ENCODE peak calls at places on chromosomes 16 and 17, in four cellular contexts. D, H, A and N are unnamed samples.

GRCh38 chr16:23573822-23574221 is 16.3 kb downstream of the UBFD1 start:
- DNase-seq in A (no peak), H (no peak), D (no peak), N (no peak)

GRCh38 chr17:2181206-2181983 is 122.2 kb downstream of the SMG6 start:
- DNase-seq in D (no peak), A (no peak), H (no peak), N (no peak)

GRCh38 chr16:89450537-89450936 is 39.8 kb downstream of the ANKRD11 start:
- DNase-seq in A (no peak), D (no peak), H (no peak), N (no peak)

GRCh38 chr17:48045270-48046001 is 2.7 kb upstream of the NFE2L1 start:
- DNase-seq in D (no peak), H (no peak), A (peak), N (no peak)

GRCh38 chr16:87033021-87033471 is 284.1 kb downstream of the C16orf95 start:
- DNase-seq in A (no peak), H (no peak), D (no peak), N (no peak)

GRCh38 chr16:49833796-49834195 is 22.1 kb downstream of the ZNF423 start:
- DNase-seq in A (no peak), D (no peak), H (no peak), N (no peak)

GRCh38 chr17:42660692-42661345 is 1.7 kb downstream of the TUBG2 start:
- DNase-seq in A (peak), D (no peak), H (no peak), N (no peak)

GRCh38 chr16:74496054-74496453 is 74.8 kb upstream of the CLEC18B start:
- DNase-seq in D (no peak), H (no peak), A (no peak), N (no peak)

GRCh38 chr16:63808730-63809129 is 1313.1 kb downstream of the CDH11 start:
- DNase-seq in H (no peak), D (no peak), A (no peak), N (no peak)

GRCh38 chr17:78736526-78737079 is 45.5 kb downstream of the CYTH1 start:
- DNase-seq in D (no peak), H (no peak), A (peak), N (no peak)

GRCh38 chr17:77928519-77929179 is 29.9 kb upstream of the TNRC6C start:
- DNase-seq in D (no peak), H (no peak), A (no peak), N (no peak)

GRCh38 chr16:851871-852270 is 51.3 kb upstream of the GNG13 start:
- DNase-seq in A (no peak), H (no peak), D (no peak), N (no peak)

GRCh38 chr17:75518201-75518600 is 1.9 kb downstream of the TSEN54 start:
- DNase-seq in H (no peak), D (peak), A (no peak), N (no peak)

GRCh38 chr16:83110221-83110768 is 483.5 kb downstream of the CDH13 start:
- DNase-seq in H (no peak), A (no peak), D (no peak), N (no peak)

GRCh38 chr16:77236063-77236511 is 36.9 kb downstream of the SYCE1L start:
- DNase-seq in D (no peak), H (peak), A (peak), N (peak)

GRCh38 chr17:30363715-30364202 is 15.0 kb upstream of the CPD start:
- DNase-seq in D (peak), H (no peak), A (peak), N (no peak)

GRCh38 chr16:69859105-69859969 is 91.8 kb upstream of the CLEC18A start:
- DNase-seq in A (peak), H (peak), D (no peak), N (peak)

GRCh38 chr16:1676661-1677060 is 1.4 kb upstream of the JPT2 start:
- DNase-seq in A (no peak), H (no peak), D (no peak), N (no peak)

GRCh38 chr16:3503513-3503912 is 2.7 kb downstream of the CLUAP1 start:
- DNase-seq in D (no peak), H (no peak), A (no peak), N (no peak)

GRCh38 chr16:333406-334094 is 19.0 kb downstream of the AXIN1 start:
- DNase-seq in D (no peak), A (no peak), H (no peak), N (no peak)

GRCh38 chr17:45956090-45956489 is 43.0 kb upstream of the STH start:
- DNase-seq in H (no peak), A (no peak), D (no peak), N (no peak)

GRCh38 chr16:85613609-85614337 is 651 bp downstream of the GSE1 start:
- DNase-seq in D (no peak), A (peak), H (peak), N (no peak)

GRCh38 chr17:82849076-82849945 is 9.5 kb upstream of the ZNF750 start:
- DNase-seq in H (no peak), D (no peak), A (no peak), N (no peak)

GRCh38 chr17:17757944-17758343 is 76.7 kb downstream of the RAI1 start:
- DNase-seq in D (no peak), H (no peak), A (no peak), N (no peak)
- TF ChIP-seq TAF1 in D (no peak), H (no peak), A (no peak), N (no peak)

GRCh38 chr16:27088216-27088615 is 21.5 kb downstream of the C16orf82 start:
- DNase-seq in H (no peak), A (no peak), D (no peak), N (no peak)

GRCh38 chr16:27080870-27081269 is 14.1 kb downstream of the C16orf82 start:
- DNase-seq in A (peak), H (peak), D (no peak), N (no peak)

GRCh38 chr16:27084296-27085065 is 17.8 kb downstream of the C16orf82 start:
- DNase-seq in A (no peak), H (no peak), D (no peak), N (no peak)

GRCh38 chr16:27085182-27085581 is 18.5 kb downstream of the C16orf82 start:
- DNase-seq in H (no peak), D (no peak), A (no peak), N (no peak)

DNA sequence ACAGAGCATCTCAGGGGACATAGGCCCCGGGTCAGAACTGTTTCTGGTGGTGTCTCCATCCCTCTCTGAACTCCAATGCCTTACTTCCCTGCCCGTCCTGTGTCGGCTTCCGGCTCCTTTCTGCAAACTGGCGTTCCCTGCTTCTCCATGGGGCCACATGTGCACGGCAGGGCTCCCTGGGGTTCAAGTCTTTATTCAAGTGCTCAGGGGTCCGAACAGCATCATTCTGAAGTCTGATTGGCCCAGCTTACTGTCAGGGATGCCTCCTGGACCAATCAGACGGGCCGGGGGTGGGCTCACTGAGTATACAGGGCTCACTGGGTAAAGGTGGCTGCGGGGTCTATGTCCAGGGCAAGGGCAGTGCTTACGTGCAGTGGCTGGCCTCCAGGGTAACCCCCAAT is 17.1 kb downstream of the C16orf82 start:
- DNase-seq in A (peak), H (no peak), D (no peak), N (no peak)
- TF ChIP-seq CREB1 in A (no peak), H (no peak), D (no peak), N (no peak)

GRCh38 chr16:12646098-12646489 is 157.6 kb downstream of the CPPED1 start:
- DNase-seq in H (no peak), D (no peak), A (no peak), N (no peak)

GRCh38 chr16:12651765-12652531 is 151.7 kb downstream of the CPPED1 start:
- DNase-seq in A (no peak), D (no peak), H (no peak), N (no peak)

GRCh38 chr16:12643034-12643455 is 160.6 kb downstream of the CPPED1 start:
- DNase-seq in D (no peak), A (no peak), H (no peak), N (no peak)

GRCh38 chr16:12649356-12649755 is 154.3 kb downstream of the CPPED1 start:
- DNase-seq in H (no peak), A (no peak), D (no peak), N (no peak)

GRCh38 chr16:12646490-12647274 is 157.0 kb downstream of the CPPED1 start:
- DNase-seq in D (peak), H (peak), A (peak), N (no peak)
- TF ChIP-seq TAF1 in D (no peak), H (no peak), A (no peak), N (no peak)

GRCh38 chr17:18230288-18231141 is 5.1 kb downstream of the LLGL1 start:
- DNase-seq in A (no peak), H (no peak), D (no peak), N (no peak)
- TF ChIP-seq CREB1 in A (no peak), H (no peak), D (no peak), N (no peak)

DNA sequence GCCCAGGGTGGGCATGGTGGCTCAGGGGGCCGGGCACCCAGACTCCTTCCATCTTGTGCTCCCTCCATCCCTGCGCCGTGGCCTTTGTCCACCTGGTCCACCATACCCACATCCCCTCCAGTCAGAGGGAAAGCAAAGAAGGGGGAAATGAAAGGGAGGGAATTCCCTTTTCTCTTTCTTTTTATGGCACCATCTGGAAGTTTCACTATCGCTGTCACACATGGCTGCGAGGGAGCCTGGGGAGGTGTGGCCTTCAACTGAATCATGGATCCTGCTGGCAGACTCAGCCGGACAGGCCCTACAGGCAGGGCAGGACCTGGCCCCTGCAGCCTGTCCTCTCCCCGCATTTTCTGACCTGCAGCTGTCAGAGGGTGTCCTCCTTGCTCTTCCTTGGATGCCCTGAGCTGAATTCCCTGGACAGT is 6.2 kb downstream of the SLC12A3 start:
- DNase-seq in A (peak), H (peak), D (peak), N (no peak)
- TF ChIP-seq TAF1 in A (no peak), H (no peak), D (no peak), N (no peak)

DNA sequence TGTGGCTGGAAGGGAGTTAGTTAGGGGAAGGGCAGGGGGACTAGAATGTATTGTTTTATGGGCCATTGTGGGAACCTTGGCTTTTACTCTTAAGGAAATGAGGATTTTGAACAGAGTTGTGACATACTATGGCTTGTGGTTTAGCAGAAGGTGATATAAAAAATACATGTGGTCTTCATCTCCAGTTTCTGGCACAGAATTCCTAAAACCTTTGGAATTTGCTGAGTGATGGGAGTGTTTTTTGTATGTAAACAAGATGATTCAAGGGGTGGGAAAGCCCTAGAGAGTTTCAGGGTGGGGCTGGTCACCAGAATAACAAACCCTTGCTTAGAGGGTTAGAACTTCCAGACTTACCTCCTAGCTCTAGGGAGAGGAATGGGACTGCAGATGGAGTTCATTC is 316.1 kb downstream of the PHKB start:
- DNase-seq in D (no peak), H (no peak), A (no peak), N (no peak)
- TF ChIP-seq CREB1 in D (no peak), H (no peak), A (no peak), N (no peak)

GRCh38 chr17:56834380-56835258 is 668 bp downstream of the DGKE start:
- DNase-seq in H (peak), D (peak), A (peak), N (peak)
- TF ChIP-seq TAF1 in H (no peak), D (no peak), A (no peak), N (peak)

DNA sequence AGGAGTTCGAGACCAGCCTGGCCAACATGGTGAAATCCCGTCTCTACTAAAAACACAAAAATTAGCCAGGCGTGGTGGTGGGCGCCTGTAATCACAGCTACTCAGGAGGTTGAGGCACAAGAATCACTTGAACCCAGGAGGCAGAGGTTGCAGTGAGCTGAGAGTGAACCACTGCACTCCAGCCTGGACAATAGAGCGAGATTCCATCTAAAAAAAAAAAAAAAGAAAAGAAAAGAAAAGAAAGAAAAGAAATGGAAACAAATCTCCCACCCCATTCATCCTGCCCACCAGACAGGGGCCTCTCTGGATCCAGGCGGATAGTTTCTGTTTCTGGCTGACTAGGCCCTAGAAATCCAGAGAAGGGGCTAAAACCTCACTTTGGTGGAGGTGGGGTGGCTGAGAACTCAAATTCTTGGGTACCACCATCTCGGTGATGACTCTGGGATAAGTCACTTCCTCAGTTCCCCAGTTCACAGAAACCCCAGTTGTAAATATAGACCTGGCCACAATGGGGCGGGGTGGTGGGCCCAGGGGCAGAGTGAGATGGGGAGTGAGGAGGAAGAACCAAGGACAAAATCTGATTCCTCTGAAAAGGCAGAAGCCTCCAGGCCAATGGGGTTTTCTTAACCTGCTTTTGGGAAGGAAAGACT is 22.2 kb downstream of the SOCS1 start:
- DNase-seq in A (peak), H (no peak), D (no peak), N (no peak)
- TF ChIP-seq CREB1 in A (no peak), H (no peak), D (no peak), N (no peak)